ENCODE peak calls at places on chromosome 13, in nine cellular contexts. S, A, Y, P, Z, X, G, Q and H are unnamed samples.

GRCh38 chr13:113205428-113205931 is 3.0 kb downstream of the PCID2 start:
- DNase-seq in A (no peak), S (no peak), Z (no peak), P (no peak), Q (no peak), Y (peak; percentile 76), X (no peak), G (peak; percentile 29), H (no peak)

GRCh38 chr13:35481777-35482176 is 5.3 kb upstream of the MAB21L1 start:
- DNase-seq in Y (no peak), S (no peak), Z (no peak), P (no peak), G (no peak), Q (no peak), A (no peak), X (no peak), H (no peak)

GRCh38 chr13:29676941-29677452 is 81.5 kb upstream of the SLC7A1 start:
- DNase-seq in P (no peak), Q (no peak), X (no peak), S (no peak), G (no peak), Z (peak; percentile 37), A (no peak), Y (peak; percentile 59), H (no peak)

GRCh38 chr13:34412817-34413365 is 529.2 kb upstream of the NBEA start:
- DNase-seq in S (no peak), Y (peak; percentile 79), X (no peak), Z (no peak), G (peak; percentile 75), P (no peak), A (no peak), Q (no peak), H (no peak)

GRCh38 chr13:33262554-33262953 is 23.0 kb downstream of the STARD13 start:
- DNase-seq in X (no peak), Q (no peak), P (no peak), A (no peak), G (no peak), S (no peak), Z (peak; percentile 38), Y (no peak), H (no peak)

GRCh38 chr13:74975122-74975521 is 506.8 kb downstream of the TBC1D4 start:
- DNase-seq in Y (no peak), G (no peak), P (no peak), Z (no peak), Q (no peak), S (no peak), X (no peak), A (no peak), H (no peak)

GRCh38 chr13:44894001-44894770 is 95.1 kb downstream of the NUFIP1 start:
- DNase-seq in Q (no peak), G (peak; percentile 78), S (no peak), Z (no peak), A (no peak), X (no peak), Y (no peak), P (no peak), H (no peak)

GRCh38 chr13:25249001-25249543 is 38.2 kb downstream of the MTMR6 start:
- DNase-seq in S (no peak), Q (no peak), P (no peak), X (no peak), Y (peak; percentile 40), Z (no peak), G (no peak), A (no peak), H (no peak)

GRCh38 chr13:41200126-41200525 is 5.8 kb upstream of the KBTBD7 start:
- DNase-seq in Y (no peak), A (no peak), P (no peak), Z (no peak), Q (no peak), G (no peak), X (no peak), S (no peak), H (no peak)

GRCh38 chr13:59991395-59991794 is 172.3 kb downstream of the DIAPH3 start:
- DNase-seq in Y (no peak), S (no peak), Z (no peak), Q (no peak), A (no peak), X (no peak), P (no peak), G (no peak), H (no peak)

GRCh38 chr13:111409413-111409812 is 89.0 kb downstream of the TEX29 start:
- DNase-seq in P (no peak), G (no peak), A (no peak), X (no peak), Q (no peak), Y (no peak), Z (no peak), S (no peak), H (no peak)

GRCh38 chr13:51581148-51581820 is 3.0 kb upstream of the WDFY2 start:
- DNase-seq in S (no peak), X (no peak), G (no peak), Q (no peak), Z (no peak), P (no peak), Y (no peak), A (no peak), H (no peak)

GRCh38 chr13:53028637-53029121 is at the start of gene OLFM4:
- DNase-seq in S (no peak), Z (peak; percentile 48), X (no peak), P (no peak), A (no peak), Y (no peak), G (no peak), Q (no peak), H (no peak)

GRCh38 chr13:113555141-113555540 is 29.4 kb upstream of the TFDP1 start:
- DNase-seq in P (no peak), X (no peak), Q (no peak), Z (peak; percentile 9), S (peak; percentile 25), G (no peak), Y (no peak), A (no peak), H (no peak)

GRCh38 chr13:28100149-28101121 is at the start of gene FLT3:
- DNase-seq in A (peak; percentile 22), S (peak; percentile 73), Y (peak; percentile 50), P (no peak), Z (peak; percentile 22), Q (no peak), G (no peak), X (peak; percentile 3), H (no peak)

GRCh38 chr13:113034451-113035208 is 65.6 kb downstream of the MCF2L start:
- DNase-seq in S (peak; percentile 68), Q (no peak), A (peak; percentile 40), Y (peak; percentile 36), G (peak; percentile 53), X (no peak), P (no peak), Z (peak; percentile 34), H (no peak)

GRCh38 chr13:82147526-82147925 is 1734.7 kb downstream of the SLITRK1 start:
- DNase-seq in X (no peak), G (no peak), P (no peak), Y (no peak), Z (no peak), A (no peak), S (no peak), Q (no peak), H (no peak)

GRCh38 chr13:98835156-98835555 is 82.7 kb upstream of the SLC15A1 start:
- DNase-seq in A (no peak), X (no peak), P (no peak), G (no peak), Z (no peak), S (no peak), Y (no peak), Q (no peak), H (no peak)

GRCh38 chr13:92896842-92897241 is 329.8 kb upstream of the GPC6 start:
- DNase-seq in Y (peak; percentile 40), G (no peak), X (no peak), A (no peak), P (no peak), Q (no peak), S (no peak), Z (no peak), H (no peak)

GRCh38 chr13:99356216-99357089 is 49.3 kb upstream of the GPR183 start:
- DNase-seq in G (no peak), X (peak; percentile 86), Q (no peak), S (peak; percentile 80), P (no peak), Z (no peak), Y (peak; percentile 92), A (peak; percentile 42), H (no peak)

GRCh38 chr13:22102237-22102636 is 431.4 kb downstream of the FGF9 start:
- DNase-seq in S (no peak), P (no peak), Z (no peak), X (no peak), Q (no peak), G (no peak), Y (no peak), A (no peak), H (no peak)

GRCh38 chr13:113906566-113906965 is 42.7 kb upstream of the GAS6 start:
- DNase-seq in A (no peak), G (no peak), X (no peak), Z (peak; percentile 16), Y (no peak), Q (peak; percentile 49), S (no peak), P (no peak), H (peak; percentile 53)

GRCh38 chr13:81686877-81687276 is 1346.0 kb upstream of the SPRY2 start:
- DNase-seq in P (no peak), A (no peak), Q (no peak), Z (no peak), X (no peak), G (no peak), S (no peak), Y (peak; percentile 1), H (no peak)

GRCh38 chr13:19864339-19865309 is 1.2 kb upstream of the ZMYM5 start:
- DNase-seq in A (peak; percentile 61), S (peak; percentile 85), P (peak; percentile 59), Y (peak; percentile 66), Q (peak; percentile 77), X (peak; percentile 68), Z (peak; percentile 80), G (peak; percentile 58), H (peak; percentile 84)